ENCODE peak calls at places on chromosomes 16 and 17, in nine cellular contexts. L is retina; R is AG08395; U is EL; K is neural progenitor cell; O is keratinocyte; C is stimulated activated CD4-positive, alpha-beta T cell treated with anti-CD3 and anti-CD28 coated beads, Interleukin-1b, Interleukin-23, amount 100 ng/mL, for 24 hours; N is naive B cell; H is pancreas. T is an unnamed sample.

GRCh38 chr16:90026135-90026534 is 6.9 kb upstream of the DBNDD1 start:
- DNase-seq in N (no peak), C (no peak), O (no peak), L (no peak), H (no peak), K (no peak), R (no peak), U (no peak), T (no peak)

GRCh38 chr17:41521574-41522261 is 3.0 kb upstream of the KRT15 start:
- DNase-seq in L (no peak), N (no peak), H (peak), U (peak), C (no peak), K (no peak), O (peak), R (peak), T (peak)

GRCh38 chr16:2836646-2837508 is 6.8 kb downstream of the ZG16B start:
- DNase-seq in L (no peak), C (no peak), R (no peak), N (no peak), H (no peak), K (no peak), O (no peak), U (no peak), T (no peak)

GRCh38 chr17:78414178-78415162 is 36.0 kb downstream of the PGS1 start:
- DNase-seq in U (no peak), R (no peak), N (no peak), O (no peak), L (no peak), H (peak), C (no peak), K (no peak), T (no peak)

GRCh38 chr17:12600349-12600748 is 65.3 kb upstream of the MYOCD start:
- DNase-seq in O (no peak), R (no peak), H (no peak), L (no peak), U (no peak), C (no peak), N (no peak), K (no peak), T (no peak)

GRCh38 chr17:82998637-82999036 is 80.8 kb upstream of the METRNL start:
- DNase-seq in O (no peak), U (no peak), C (no peak), N (no peak), L (no peak), H (no peak), K (no peak), R (no peak), T (no peak)

GRCh38 chr17:43020030-43020621 is 2.1 kb downstream of the VAT1 start:
- DNase-seq in H (no peak), L (no peak), N (no peak), O (no peak), K (no peak), U (no peak), R (no peak), C (no peak), T (no peak)

GRCh38 chr17:28949185-28950016 is 1.9 kb downstream of the PHF12 start:
- DNase-seq in H (peak), U (peak), O (no peak), L (peak), C (peak), N (peak), K (peak), R (no peak), T (peak)

GRCh38 chr17:64728041-64728695 is 66.1 kb upstream of the SMURF2 start:
- DNase-seq in O (no peak), U (no peak), L (no peak), C (no peak), N (no peak), K (no peak), R (no peak), H (no peak), T (peak)

GRCh38 chr16:74107795-74108610 is 188.6 kb upstream of the PSMD7 start:
- DNase-seq in H (no peak), U (peak), O (no peak), C (no peak), L (no peak), N (no peak), K (peak), R (no peak), T (no peak)

GRCh38 chr17:76381633-76382304 is 2.6 kb upstream of the SPHK1 start:
- DNase-seq in R (no peak), U (peak), H (no peak), N (no peak), L (peak), O (no peak), K (peak), C (no peak), T (no peak)

GRCh38 chr17:77445030-77445907 is 304.5 kb downstream of the SEC14L1 start:
- DNase-seq in U (no peak), C (peak), R (peak), H (no peak), N (peak), L (no peak), K (no peak), O (no peak), T (peak)

GRCh38 chr16:57277586-57277985 is 6.9 kb downstream of the PLLP start:
- DNase-seq in R (peak), N (no peak), L (no peak), U (peak), C (no peak), O (peak), H (peak), K (no peak), T (peak)

GRCh38 chr16:84271866-84272265 is 22.8 kb upstream of the WFDC1 start:
- DNase-seq in K (no peak), O (no peak), N (no peak), R (no peak), U (no peak), L (no peak), C (no peak), H (no peak), T (no peak)

GRCh38 chr16:86256995-86257394 is 253.3 kb upstream of the FOXF1 start:
- DNase-seq in L (no peak), R (no peak), O (no peak), K (no peak), N (no peak), C (no peak), U (no peak), H (no peak), T (no peak)

GRCh38 chr17:14396542-14396941 is 95.7 kb downstream of the HS3ST3B1 start:
- DNase-seq in L (no peak), C (no peak), R (peak), H (no peak), U (peak), N (no peak), O (no peak), K (peak), T (peak)

GRCh38 chr16:85850344-85850880 is 48.5 kb upstream of the IRF8 start:
- DNase-seq in N (no peak), C (no peak), O (no peak), K (no peak), U (no peak), L (no peak), R (no peak), H (no peak), T (no peak)

GRCh38 chr17:29565643-29566472 is 979 bp downstream of the ABHD15 start:
- DNase-seq in K (peak), L (peak), U (no peak), N (peak), R (no peak), C (no peak), H (peak), O (no peak), T (no peak)

GRCh38 chr17:43940630-43941029 is 1.6 kb downstream of the PPY start:
- DNase-seq in U (peak), R (peak), K (peak), N (no peak), H (no peak), O (no peak), C (no peak), L (peak), T (peak)

GRCh38 chr17:43438626-43439529 is 40.1 kb downstream of the ARL4D start:
- DNase-seq in O (no peak), L (peak), C (no peak), H (no peak), U (no peak), N (no peak), K (peak), R (no peak), T (no peak)

GRCh38 chr17:74427048-74427762 is 4.7 kb upstream of the GPRC5C start:
- DNase-seq in K (peak), L (no peak), N (no peak), H (peak), O (no peak), C (no peak), R (no peak), U (no peak), T (no peak)

GRCh38 chr17:15143524-15143923 is 121.6 kb downstream of the PMP22 start:
- DNase-seq in C (no peak), K (no peak), H (no peak), U (no peak), O (no peak), N (no peak), L (no peak), R (no peak), T (no peak)

GRCh38 chr16:68064791-68065365 is 20.3 kb upstream of the NFATC3 start:
- DNase-seq in U (peak), L (peak), N (peak), H (peak), K (peak), O (peak), R (peak), C (no peak), T (peak)

GRCh38 chr17:83180264-83180995 is 101.0 kb downstream of the METRNL start:
- DNase-seq in C (no peak), K (no peak), U (no peak), O (no peak), R (no peak), H (peak), N (no peak), L (no peak), T (no peak)

GRCh38 chr16:85025781-85026653 is 1.6 kb upstream of the KIAA0513 start:
- DNase-seq in R (no peak), H (no peak), C (no peak), L (no peak), K (no peak), N (no peak), O (no peak), U (no peak), T (no peak)

GRCh38 chr16:67248401-67249177 is at the start of gene SLC9A5:
- DNase-seq in K (peak), O (no peak), N (peak), H (peak), L (peak), R (peak), U (peak), C (no peak), T (no peak)

GRCh38 chr16:20937736-20938135 is 37.2 kb downstream of the LYRM1 start:
- DNase-seq in C (no peak), L (no peak), U (no peak), H (no peak), R (no peak), K (no peak), O (no peak), N (no peak), T (no peak)